ENCODE peak calls at places on chromosomes 1 and 21, in four cellular contexts. B is HepG2, A is K562, Y is GM12878. T is an unnamed sample.

GRCh38 chr1:180925471-180926051 is 12.9 kb downstream of the KIAA1614 start:
- DNase-seq in B (peak), A (no peak), Y (no peak), T (no peak)

GRCh38 chr1:22553104-22553880 is 10.0 kb upstream of the EPHA8 start:
- DNase-seq in B (no peak), A (no peak), Y (no peak), T (no peak)

GRCh38 chr1:39645411-39646043 is 6.1 kb upstream of the HEYL start:
- DNase-seq in B (no peak), A (no peak), Y (no peak), T (no peak)

GRCh38 chr1:160375788-160376524 is 9.1 kb downstream of the NHLH1 start:
- DNase-seq in B (peak), A (peak), Y (no peak), T (no peak)

GRCh38 chr1:234875953-234876814 is 252.5 kb downstream of the TOMM20 start:
- DNase-seq in B (peak), A (peak), Y (no peak), T (no peak)

GRCh38 chr1:160030657-160031367 is 978 bp downstream of the PIGM start:
- DNase-seq in B (no peak), A (no peak), Y (no peak), T (peak)

GRCh38 chr1:155080250-155081228 is 1.9 kb downstream of the EFNA3 start:
- DNase-seq in B (no peak), A (peak), Y (no peak), T (peak)

GRCh38 chr1:28392027-28392652 is 22.6 kb downstream of the PHACTR4 start:
- DNase-seq in B (no peak), A (no peak), Y (no peak), T (no peak)

GRCh38 chr1:44217809-44218410 is 4.6 kb downstream of the DMAP1 start:
- DNase-seq in B (peak), A (peak), Y (peak), T (peak)

GRCh38 chr1:72009756-72010441 is 272.4 kb downstream of the NEGR1 start:
- DNase-seq in B (no peak), A (no peak), Y (no peak), T (no peak)

GRCh38 chr1:95431216-95431615 is 197.2 kb downstream of the RWDD3 start:
- DNase-seq in B (no peak), A (no peak), Y (no peak), T (no peak)

GRCh38 chr1:30661311-30661710 is 62.1 kb downstream of the MATN1 start:
- DNase-seq in B (no peak), A (no peak), Y (no peak), T (no peak)

GRCh38 chr1:34405266-34405959 is 228.7 kb downstream of the C1orf94 start:
- DNase-seq in B (no peak), A (no peak), Y (no peak), T (no peak)

GRCh38 chr1:84853743-84854721 is 39.0 kb downstream of the LPAR3 start:
- DNase-seq in B (no peak), A (no peak), Y (peak), T (no peak)

GRCh38 chr1:53320646-53321045 is 7.2 kb downstream of the LRP8 start:
- DNase-seq in B (no peak), A (no peak), Y (no peak), T (no peak)

GRCh38 chr1:160726498-160727391 is 12.3 kb upstream of the SLAMF7 start:
- DNase-seq in B (peak), A (peak), Y (no peak), T (peak)

GRCh38 chr1:181791721-181792120 is 269.8 kb downstream of the ZNF648 start:
- DNase-seq in B (no peak), A (no peak), Y (no peak), T (no peak)

GRCh38 chr1:167110586-167110985 is 16.7 kb downstream of the STYXL2 start:
- DNase-seq in B (no peak), A (no peak), Y (peak), T (no peak)

GRCh38 chr1:33130297-33130696 is 49.3 kb downstream of the AZIN2 start:
- DNase-seq in B (no peak), A (no peak), Y (no peak), T (no peak)

GRCh38 chr1:223500560-223501425 is 107.6 kb downstream of the CCDC185 start:
- DNase-seq in B (no peak), A (no peak), Y (no peak), T (no peak)

GRCh38 chr1:214427871-214428277 is 123.5 kb downstream of the PTPN14 start:
- DNase-seq in B (peak), A (no peak), Y (peak), T (no peak)

GRCh38 chr1:47951026-47951425 is 46.2 kb downstream of the TRABD2B start:
- DNase-seq in B (no peak), A (no peak), Y (no peak), T (no peak)

GRCh38 chr1:155976913-155977606 is 1.3 kb downstream of the ARHGEF2 start:
- DNase-seq in B (no peak), A (no peak), Y (no peak), T (no peak)

GRCh38 chr1:54290443-54291184 is 90.6 kb downstream of the MRPL37 start:
- DNase-seq in B (peak), A (no peak), Y (no peak), T (no peak)

GRCh38 chr21:31768720-31769119 is 36.8 kb upstream of the SCAF4 start:
- DNase-seq in B (no peak), A (no peak), Y (no peak), T (no peak)

GRCh38 chr1:68178821-68179490 is 53.4 kb downstream of the WLS start:
- DNase-seq in B (no peak), A (no peak), Y (peak), T (no peak)

GRCh38 chr1:79662596-79662995 is 656.1 kb upstream of the ADGRL4 start:
- DNase-seq in B (no peak), A (no peak), Y (no peak), T (no peak)

DNA sequence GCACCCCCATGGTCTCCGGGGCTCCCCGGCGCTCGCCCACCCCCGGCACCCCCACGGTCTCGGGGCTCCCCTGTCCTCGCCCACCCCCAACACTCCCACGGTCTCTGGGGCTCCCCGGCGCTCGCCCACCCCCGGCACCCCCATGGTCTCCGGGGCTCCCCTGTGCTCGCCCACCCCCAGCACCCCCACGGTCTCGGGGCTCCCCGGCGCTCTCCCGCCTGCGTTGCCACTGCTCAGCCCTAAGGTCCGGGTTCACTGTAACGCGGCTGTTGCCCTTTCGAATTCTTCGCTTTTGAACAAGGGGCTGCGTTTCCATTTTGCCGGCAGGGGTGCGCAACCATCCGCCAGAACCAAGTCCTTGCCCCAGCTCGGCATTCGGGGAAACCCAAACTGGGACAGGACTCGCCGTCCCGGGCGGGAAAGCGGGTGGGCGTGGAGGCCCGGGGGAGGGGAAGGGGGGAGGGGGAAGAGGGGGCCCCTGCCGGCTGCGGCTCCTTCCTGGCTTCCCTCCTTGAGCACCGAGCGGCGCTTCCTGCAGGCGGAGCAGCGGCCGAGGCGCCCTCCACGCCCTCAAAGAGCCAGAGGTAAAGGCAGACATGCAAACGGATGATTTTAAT is 5.3 kb upstream of the FTCD start:
- DNase-seq in B (no peak), A (no peak), Y (no peak), T (no peak)
- TF ChIP-seq SP1 in B (no peak), A (no peak), Y (no peak), T (no peak)

GRCh38 chr1:192884241-192884640 is 75.4 kb downstream of the RGS2 start:
- DNase-seq in B (no peak), A (no peak), Y (no peak), T (no peak)

GRCh38 chr1:192880191-192880590 is 71.4 kb downstream of the RGS2 start:
- DNase-seq in B (no peak), A (no peak), Y (no peak), T (no peak)

GRCh38 chr1:192877283-192877886 is 68.5 kb downstream of the RGS2 start:
- DNase-seq in B (no peak), A (no peak), Y (no peak), T (no peak)

GRCh38 chr1:192879416-192879815 is 70.6 kb downstream of the RGS2 start:
- DNase-seq in B (peak), A (no peak), Y (no peak), T (no peak)

DNA sequence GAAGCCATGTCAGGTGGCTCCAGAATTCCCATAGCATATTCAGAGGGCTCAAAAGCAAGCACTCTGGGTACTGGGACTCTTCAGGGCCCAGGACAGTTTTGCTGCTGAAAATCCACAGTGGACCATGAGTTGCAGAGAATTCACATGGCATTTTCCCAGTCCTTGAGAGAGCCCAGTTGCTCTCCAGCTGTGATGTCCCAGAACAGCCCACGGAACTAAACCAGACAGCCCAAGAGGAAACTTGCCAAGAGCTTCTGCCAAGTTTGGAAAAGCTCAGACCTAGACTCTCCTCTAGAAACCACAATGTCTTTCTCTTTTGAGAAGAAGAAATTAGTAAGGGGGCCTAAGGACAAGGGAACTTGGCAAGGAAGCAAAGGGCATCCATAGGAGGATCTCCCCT is 69.4 kb downstream of the RGS2 start:
- DNase-seq in B (no peak), A (no peak), Y (no peak), T (no peak)
- TF ChIP-seq FOXK2 in B (no peak), A (no peak), Y (no peak), T (no peak)

GRCh38 chr1:2949966-2950925 is 71.0 kb upstream of the ACTRT2 start:
- DNase-seq in B (no peak), A (no peak), Y (no peak), T (no peak)
- TF ChIP-seq SP1 in B (no peak), A (no peak), Y (no peak), T (no peak)

GRCh38 chr1:74160045-74160444 is 37.9 kb downstream of the LRRIQ3 start:
- DNase-seq in B (no peak), A (no peak), Y (no peak), T (no peak)
- TF ChIP-seq FOXK2 in B (no peak), A (no peak), Y (no peak), T (no peak)

GRCh38 chr1:151993084-151993733 is 450 bp downstream of the S100A10 start:
- DNase-seq in B (no peak), A (no peak), Y (no peak), T (no peak)
- TF ChIP-seq SP1 in B (no peak), A (no peak), Y (no peak), T (no peak)

GRCh38 chr1:115198938-115199337 is 109.6 kb upstream of the TSPAN2 start:
- DNase-seq in B (no peak), A (no peak), Y (no peak), T (no peak)
- TF ChIP-seq FOXK2 in B (no peak), A (no peak), Y (no peak), T (no peak)

T was measured in HEK293T.